ENCODE peak calls at places on chromosomes 3 and 15, in five cellular contexts. One of them, this sample, is unnamed.

GRCh38 chr15:56772868-56773639 is 39.7 kb upstream of the ZNF280D start:
- DNase-seq in activated CD4-positive, alpha-beta T cell treated with anti-CD3 and anti-CD28 coated beads, Interleukin-2, amount 50 U/mL, for 48 hours: no peak
- DNase-seq in posterior cingulate gyrus: no peak
- DNase-seq in M059J: peak; percentile 41
- DNase-seq in activated gamma-delta T cell treated with Interleukin-2 at 50 U/mL for 16 hours: no peak
- DNase-seq in this sample: peak; percentile 48

GRCh38 chr3:50562866-50563265 is 4.7 kb downstream of the C3orf18 start:
- DNase-seq in activated CD4-positive, alpha-beta T cell treated with anti-CD3 and anti-CD28 coated beads, Interleukin-2, amount 50 U/mL, for 48 hours: no peak
- DNase-seq in M059J: peak; percentile 88
- DNase-seq in activated gamma-delta T cell treated with Interleukin-2 at 50 U/mL for 16 hours: no peak
- DNase-seq in posterior cingulate gyrus: no peak
- DNase-seq in this sample: no peak

GRCh38 chr3:39812537-39812936 is 3.1 kb downstream of the MYRIP start:
- DNase-seq in M059J: no peak
- DNase-seq in activated gamma-delta T cell treated with Interleukin-2 at 50 U/mL for 16 hours: no peak
- DNase-seq in posterior cingulate gyrus: no peak
- DNase-seq in activated CD4-positive, alpha-beta T cell treated with anti-CD3 and anti-CD28 coated beads, Interleukin-2, amount 50 U/mL, for 48 hours: no peak
- DNase-seq in this sample: peak; percentile 9

GRCh38 chr3:112560330-112560729 is 1.4 kb downstream of the ATG3 start:
- DNase-seq in M059J: no peak
- DNase-seq in posterior cingulate gyrus: no peak
- DNase-seq in activated CD4-positive, alpha-beta T cell treated with anti-CD3 and anti-CD28 coated beads, Interleukin-2, amount 50 U/mL, for 48 hours: no peak
- DNase-seq in activated gamma-delta T cell treated with Interleukin-2 at 50 U/mL for 16 hours: no peak
- DNase-seq in this sample: no peak

GRCh38 chr3:175287361-175287963 is 428.3 kb downstream of the NAALADL2 start:
- DNase-seq in posterior cingulate gyrus: no peak
- DNase-seq in M059J: no peak
- DNase-seq in activated CD4-positive, alpha-beta T cell treated with anti-CD3 and anti-CD28 coated beads, Interleukin-2, amount 50 U/mL, for 48 hours: no peak
- DNase-seq in activated gamma-delta T cell treated with Interleukin-2 at 50 U/mL for 16 hours: no peak
- DNase-seq in this sample: no peak

GRCh38 chr3:123535580-123535979 is 49.3 kb downstream of the HACD2 start:
- DNase-seq in M059J: peak; percentile 83
- DNase-seq in activated gamma-delta T cell treated with Interleukin-2 at 50 U/mL for 16 hours: no peak
- DNase-seq in posterior cingulate gyrus: no peak
- DNase-seq in activated CD4-positive, alpha-beta T cell treated with anti-CD3 and anti-CD28 coated beads, Interleukin-2, amount 50 U/mL, for 48 hours: no peak
- DNase-seq in this sample: no peak

GRCh38 chr3:133246773-133247172 is 153.1 kb upstream of the BFSP2 start:
- DNase-seq in activated gamma-delta T cell treated with Interleukin-2 at 50 U/mL for 16 hours: no peak
- DNase-seq in activated CD4-positive, alpha-beta T cell treated with anti-CD3 and anti-CD28 coated beads, Interleukin-2, amount 50 U/mL, for 48 hours: no peak
- DNase-seq in posterior cingulate gyrus: no peak
- DNase-seq in M059J: no peak
- DNase-seq in this sample: no peak

GRCh38 chr3:133158686-133159085 is 120.5 kb downstream of the TMEM108 start:
- DNase-seq in activated gamma-delta T cell treated with Interleukin-2 at 50 U/mL for 16 hours: no peak
- DNase-seq in M059J: no peak
- DNase-seq in posterior cingulate gyrus: no peak
- DNase-seq in activated CD4-positive, alpha-beta T cell treated with anti-CD3 and anti-CD28 coated beads, Interleukin-2, amount 50 U/mL, for 48 hours: no peak
- DNase-seq in this sample: no peak

GRCh38 chr3:132062535-132062934 is 27.7 kb upstream of the CPNE4 start:
- DNase-seq in activated CD4-positive, alpha-beta T cell treated with anti-CD3 and anti-CD28 coated beads, Interleukin-2, amount 50 U/mL, for 48 hours: no peak
- DNase-seq in activated gamma-delta T cell treated with Interleukin-2 at 50 U/mL for 16 hours: no peak
- DNase-seq in M059J: no peak
- DNase-seq in posterior cingulate gyrus: no peak
- DNase-seq in this sample: no peak

GRCh38 chr15:96703087-96703486 is 372.6 kb downstream of the NR2F2 start:
- DNase-seq in activated gamma-delta T cell treated with Interleukin-2 at 50 U/mL for 16 hours: no peak
- DNase-seq in M059J: no peak
- DNase-seq in activated CD4-positive, alpha-beta T cell treated with anti-CD3 and anti-CD28 coated beads, Interleukin-2, amount 50 U/mL, for 48 hours: no peak
- DNase-seq in posterior cingulate gyrus: no peak
- DNase-seq in this sample: no peak

GRCh38 chr3:50254577-50255250 is 14.2 kb upstream of the SEMA3B start:
- DNase-seq in posterior cingulate gyrus: no peak
- DNase-seq in activated gamma-delta T cell treated with Interleukin-2 at 50 U/mL for 16 hours: no peak
- DNase-seq in activated CD4-positive, alpha-beta T cell treated with anti-CD3 and anti-CD28 coated beads, Interleukin-2, amount 50 U/mL, for 48 hours: no peak
- DNase-seq in M059J: peak; percentile 49
- DNase-seq in this sample: no peak

GRCh38 chr15:68431792-68432401 is at the start of gene ITGA11:
- DNase-seq in activated CD4-positive, alpha-beta T cell treated with anti-CD3 and anti-CD28 coated beads, Interleukin-2, amount 50 U/mL, for 48 hours: no peak
- DNase-seq in activated gamma-delta T cell treated with Interleukin-2 at 50 U/mL for 16 hours: no peak
- DNase-seq in M059J: peak; percentile 80
- DNase-seq in posterior cingulate gyrus: no peak
- DNase-seq in this sample: peak; percentile 14

GRCh38 chr15:52309154-52309548 is 13.5 kb upstream of the MYO5C start:
- DNase-seq in activated CD4-positive, alpha-beta T cell treated with anti-CD3 and anti-CD28 coated beads, Interleukin-2, amount 50 U/mL, for 48 hours: no peak
- DNase-seq in activated gamma-delta T cell treated with Interleukin-2 at 50 U/mL for 16 hours: no peak
- DNase-seq in M059J: no peak
- DNase-seq in posterior cingulate gyrus: no peak
- DNase-seq in this sample: no peak

GRCh38 chr3:2711081-2711480 is 399.1 kb downstream of the IL5RA start:
- DNase-seq in activated gamma-delta T cell treated with Interleukin-2 at 50 U/mL for 16 hours: no peak
- DNase-seq in activated CD4-positive, alpha-beta T cell treated with anti-CD3 and anti-CD28 coated beads, Interleukin-2, amount 50 U/mL, for 48 hours: no peak
- DNase-seq in M059J: no peak
- DNase-seq in posterior cingulate gyrus: no peak
- DNase-seq in this sample: no peak

GRCh38 chr3:36919439-36920160 is 25.3 kb downstream of the TRANK1 start:
- DNase-seq in activated gamma-delta T cell treated with Interleukin-2 at 50 U/mL for 16 hours: no peak
- DNase-seq in posterior cingulate gyrus: no peak
- DNase-seq in activated CD4-positive, alpha-beta T cell treated with anti-CD3 and anti-CD28 coated beads, Interleukin-2, amount 50 U/mL, for 48 hours: no peak
- DNase-seq in M059J: peak; percentile 19
- DNase-seq in this sample: no peak

GRCh38 chr3:63931290-63931689 is 19.1 kb upstream of the SCAANT1 start:
- DNase-seq in M059J: no peak
- DNase-seq in activated gamma-delta T cell treated with Interleukin-2 at 50 U/mL for 16 hours: no peak
- DNase-seq in posterior cingulate gyrus: no peak
- DNase-seq in activated CD4-positive, alpha-beta T cell treated with anti-CD3 and anti-CD28 coated beads, Interleukin-2, amount 50 U/mL, for 48 hours: no peak
- DNase-seq in this sample: no peak

GRCh38 chr3:120028271-120029047 is 65.8 kb downstream of the GSK3B start:
- DNase-seq in activated gamma-delta T cell treated with Interleukin-2 at 50 U/mL for 16 hours: no peak
- DNase-seq in activated CD4-positive, alpha-beta T cell treated with anti-CD3 and anti-CD28 coated beads, Interleukin-2, amount 50 U/mL, for 48 hours: no peak
- DNase-seq in M059J: no peak
- DNase-seq in posterior cingulate gyrus: no peak
- DNase-seq in this sample: no peak

GRCh38 chr15:50624616-50625168 is 61.9 kb downstream of the TRPM7 start:
- DNase-seq in activated CD4-positive, alpha-beta T cell treated with anti-CD3 and anti-CD28 coated beads, Interleukin-2, amount 50 U/mL, for 48 hours: no peak
- DNase-seq in M059J: no peak
- DNase-seq in posterior cingulate gyrus: no peak
- DNase-seq in activated gamma-delta T cell treated with Interleukin-2 at 50 U/mL for 16 hours: no peak
- DNase-seq in this sample: no peak

GRCh38 chr3:116059421-116060096 is 385.7 kb downstream of the LSAMP start:
- DNase-seq in activated gamma-delta T cell treated with Interleukin-2 at 50 U/mL for 16 hours: no peak
- DNase-seq in posterior cingulate gyrus: no peak
- DNase-seq in activated CD4-positive, alpha-beta T cell treated with anti-CD3 and anti-CD28 coated beads, Interleukin-2, amount 50 U/mL, for 48 hours: no peak
- DNase-seq in M059J: peak; percentile 95
- DNase-seq in this sample: no peak

GRCh38 chr3:111709645-111710044 is 114.5 kb upstream of the ZBED2 start:
- DNase-seq in activated gamma-delta T cell treated with Interleukin-2 at 50 U/mL for 16 hours: no peak
- DNase-seq in posterior cingulate gyrus: no peak
- DNase-seq in M059J: no peak
- DNase-seq in activated CD4-positive, alpha-beta T cell treated with anti-CD3 and anti-CD28 coated beads, Interleukin-2, amount 50 U/mL, for 48 hours: no peak
- DNase-seq in this sample: no peak

GRCh38 chr3:198079771-198080520 is 119.9 kb downstream of the LMLN start:
- DNase-seq in activated CD4-positive, alpha-beta T cell treated with anti-CD3 and anti-CD28 coated beads, Interleukin-2, amount 50 U/mL, for 48 hours: peak; percentile 54
- DNase-seq in posterior cingulate gyrus: no peak
- DNase-seq in activated gamma-delta T cell treated with Interleukin-2 at 50 U/mL for 16 hours: peak; percentile 18
- DNase-seq in M059J: peak; percentile 64
- DNase-seq in this sample: no peak

GRCh38 chr3:120496278-120496975 is 45.6 kb upstream of the FSTL1 start:
- DNase-seq in activated gamma-delta T cell treated with Interleukin-2 at 50 U/mL for 16 hours: no peak
- DNase-seq in posterior cingulate gyrus: no peak
- DNase-seq in activated CD4-positive, alpha-beta T cell treated with anti-CD3 and anti-CD28 coated beads, Interleukin-2, amount 50 U/mL, for 48 hours: no peak
- DNase-seq in M059J: peak; percentile 98
- DNase-seq in this sample: no peak

GRCh38 chr3:149472393-149472792 is 2.1 kb upstream of the TM4SF4 start:
- DNase-seq in M059J: no peak
- DNase-seq in activated gamma-delta T cell treated with Interleukin-2 at 50 U/mL for 16 hours: no peak
- DNase-seq in activated CD4-positive, alpha-beta T cell treated with anti-CD3 and anti-CD28 coated beads, Interleukin-2, amount 50 U/mL, for 48 hours: no peak
- DNase-seq in posterior cingulate gyrus: no peak
- DNase-seq in this sample: peak; percentile 48

GRCh38 chr3:14685204-14685603 is 10.3 kb downstream of the C3orf20 start:
- DNase-seq in activated CD4-positive, alpha-beta T cell treated with anti-CD3 and anti-CD28 coated beads, Interleukin-2, amount 50 U/mL, for 48 hours: no peak
- DNase-seq in posterior cingulate gyrus: no peak
- DNase-seq in M059J: no peak
- DNase-seq in activated gamma-delta T cell treated with Interleukin-2 at 50 U/mL for 16 hours: no peak
- DNase-seq in this sample: no peak

GRCh38 chr3:184157206-184157605 is 2.0 kb downstream of the DVL3 start:
- DNase-seq in posterior cingulate gyrus: no peak
- DNase-seq in M059J: no peak
- DNase-seq in activated CD4-positive, alpha-beta T cell treated with anti-CD3 and anti-CD28 coated beads, Interleukin-2, amount 50 U/mL, for 48 hours: no peak
- DNase-seq in activated gamma-delta T cell treated with Interleukin-2 at 50 U/mL for 16 hours: no peak
- DNase-seq in this sample: no peak

GRCh38 chr15:35633677-35634076 is 87.7 kb upstream of the DPH6 start:
- DNase-seq in activated CD4-positive, alpha-beta T cell treated with anti-CD3 and anti-CD28 coated beads, Interleukin-2, amount 50 U/mL, for 48 hours: no peak
- DNase-seq in M059J: no peak
- DNase-seq in activated gamma-delta T cell treated with Interleukin-2 at 50 U/mL for 16 hours: no peak
- DNase-seq in posterior cingulate gyrus: no peak
- DNase-seq in this sample: no peak

GRCh38 chr15:42547926-42548257 is 701 bp downstream of the LRRC57 start:
- DNase-seq in activated gamma-delta T cell treated with Interleukin-2 at 50 U/mL for 16 hours: no peak
- DNase-seq in M059J: peak; percentile 46
- DNase-seq in activated CD4-positive, alpha-beta T cell treated with anti-CD3 and anti-CD28 coated beads, Interleukin-2, amount 50 U/mL, for 48 hours: no peak
- DNase-seq in posterior cingulate gyrus: no peak
- DNase-seq in this sample: no peak

GRCh38 chr3:147419062-147419701 is 10.0 kb downstream of the ZIC1 start:
- DNase-seq in M059J: peak; percentile 81
- DNase-seq in posterior cingulate gyrus: peak; percentile 90
- DNase-seq in activated CD4-positive, alpha-beta T cell treated with anti-CD3 and anti-CD28 coated beads, Interleukin-2, amount 50 U/mL, for 48 hours: no peak
- DNase-seq in activated gamma-delta T cell treated with Interleukin-2 at 50 U/mL for 16 hours: no peak
- DNase-seq in this sample: peak; percentile 42

GRCh38 chr15:32656091-32656860 is 14.8 kb downstream of the SCG5 start:
- DNase-seq in posterior cingulate gyrus: no peak
- DNase-seq in activated gamma-delta T cell treated with Interleukin-2 at 50 U/mL for 16 hours: no peak
- DNase-seq in M059J: peak; percentile 63
- DNase-seq in activated CD4-positive, alpha-beta T cell treated with anti-CD3 and anti-CD28 coated beads, Interleukin-2, amount 50 U/mL, for 48 hours: no peak
- DNase-seq in this sample: no peak

This sample was measured in NCI-H510A treated with DMSO at 0.1 percent for 48 hours.